ENCODE peak calls at places on chromosomes 11 and 22, in five cellular contexts. One of them, this sample, is unnamed.

GRCh38 chr22:46803031-46803880 is 40.8 kb downstream of the TBC1D22A start:
- DNase-seq in B cell: peak; percentile 88
- DNase-seq in cardiac muscle cell: peak; percentile 41
- DNase-seq in upper lobe of right lung: peak; percentile 87
- DNase-seq in stomach: peak; percentile 72
- DNase-seq in this sample: peak; percentile 32

GRCh38 chr11:14542384-14542783 is 22.2 kb upstream of the PSMA1 start:
- DNase-seq in B cell: no peak
- DNase-seq in cardiac muscle cell: no peak
- DNase-seq in upper lobe of right lung: no peak
- DNase-seq in stomach: no peak
- DNase-seq in this sample: no peak

GRCh38 chr11:1302461-1303073 is 6.9 kb downstream of the TOLLIP start:
- DNase-seq in B cell: no peak
- DNase-seq in cardiac muscle cell: no peak
- DNase-seq in upper lobe of right lung: peak; percentile 64
- DNase-seq in stomach: peak; percentile 51
- DNase-seq in this sample: no peak

GRCh38 chr11:8330416-8330815 is 66.7 kb upstream of the LMO1 start:
- DNase-seq in B cell: no peak
- DNase-seq in cardiac muscle cell: no peak
- DNase-seq in upper lobe of right lung: no peak
- DNase-seq in stomach: no peak
- DNase-seq in this sample: no peak

GRCh38 chr22:23283591-23284503 is 103.5 kb downstream of the BCR start:
- DNase-seq in B cell: no peak
- DNase-seq in cardiac muscle cell: peak; percentile 65
- DNase-seq in upper lobe of right lung: no peak
- DNase-seq in stomach: no peak
- DNase-seq in this sample: peak; percentile 7

GRCh38 chr11:112558691-112559090 is 298.0 kb upstream of the PLET1 start:
- DNase-seq in B cell: no peak
- DNase-seq in cardiac muscle cell: peak; percentile 54
- DNase-seq in upper lobe of right lung: no peak
- DNase-seq in stomach: no peak
- DNase-seq in this sample: peak; percentile 24

GRCh38 chr11:83425137-83425466 is 138.9 kb upstream of the CCDC90B start:
- DNase-seq in B cell: no peak
- DNase-seq in cardiac muscle cell: no peak
- DNase-seq in upper lobe of right lung: no peak
- DNase-seq in stomach: no peak
- DNase-seq in this sample: no peak

GRCh38 chr11:27218498-27219038 is 144.4 kb downstream of the CCDC34 start:
- DNase-seq in B cell: no peak
- DNase-seq in cardiac muscle cell: peak; percentile 53
- DNase-seq in upper lobe of right lung: no peak
- DNase-seq in stomach: no peak
- DNase-seq in this sample: peak; percentile 56

GRCh38 chr11:1546536-1547466 is 25.3 kb downstream of the DUSP8 start:
- DNase-seq in B cell: peak; percentile 76
- DNase-seq in cardiac muscle cell: peak; percentile 31
- DNase-seq in upper lobe of right lung: peak; percentile 83
- DNase-seq in stomach: peak; percentile 60
- DNase-seq in this sample: peak; percentile 25

GRCh38 chr22:38638216-38638615 is 18.0 kb downstream of the FAM227A start:
- DNase-seq in B cell: no peak
- DNase-seq in cardiac muscle cell: no peak
- DNase-seq in upper lobe of right lung: no peak
- DNase-seq in stomach: no peak
- DNase-seq in this sample: no peak

GRCh38 chr11:77590194-77590591 is 440 bp downstream of the AQP11 start:
- DNase-seq in B cell: no peak
- DNase-seq in cardiac muscle cell: peak; percentile 48
- DNase-seq in upper lobe of right lung: no peak
- DNase-seq in stomach: peak; percentile 45
- DNase-seq in this sample: peak; percentile 40

GRCh38 chr11:33774356-33775063 is at the start of gene FBXO3:
- DNase-seq in B cell: peak; percentile 91
- DNase-seq in cardiac muscle cell: peak; percentile 88
- DNase-seq in upper lobe of right lung: peak; percentile 93
- DNase-seq in stomach: peak; percentile 90
- DNase-seq in this sample: peak; percentile 85

GRCh38 chr11:102323542-102324261 is 6.4 kb downstream of the BIRC3 start:
- DNase-seq in B cell: no peak
- DNase-seq in cardiac muscle cell: peak; percentile 52
- DNase-seq in upper lobe of right lung: no peak
- DNase-seq in stomach: no peak
- DNase-seq in this sample: peak; percentile 33

GRCh38 chr11:94873910-94874575 is 99.3 kb downstream of the CWC15 start:
- DNase-seq in B cell: no peak
- DNase-seq in cardiac muscle cell: peak; percentile 21
- DNase-seq in upper lobe of right lung: no peak
- DNase-seq in stomach: no peak
- DNase-seq in this sample: peak; percentile 43

GRCh38 chr11:134864233-134864967 is 452.4 kb upstream of the B3GAT1 start:
- DNase-seq in B cell: no peak
- DNase-seq in cardiac muscle cell: no peak
- DNase-seq in upper lobe of right lung: no peak
- DNase-seq in stomach: no peak
- DNase-seq in this sample: no peak

GRCh38 chr11:5705688-5706087 is 16.1 kb downstream of the TRIM22 start:
- DNase-seq in B cell: no peak
- DNase-seq in cardiac muscle cell: no peak
- DNase-seq in upper lobe of right lung: no peak
- DNase-seq in stomach: no peak
- DNase-seq in this sample: no peak

GRCh38 chr11:102153082-102153481 is 42.8 kb downstream of the YAP1 start:
- DNase-seq in B cell: no peak
- DNase-seq in cardiac muscle cell: peak; percentile 60
- DNase-seq in upper lobe of right lung: no peak
- DNase-seq in stomach: no peak
- DNase-seq in this sample: peak; percentile 46

GRCh38 chr22:37562049-37562784 is 1.9 kb downstream of the CDC42EP1 start:
- DNase-seq in B cell: no peak
- DNase-seq in cardiac muscle cell: no peak
- DNase-seq in upper lobe of right lung: no peak
- DNase-seq in stomach: no peak
- DNase-seq in this sample: no peak
- TF ChIP-seq CTCF in B cell: peak; percentile 42
- TF ChIP-seq CTCF in cardiac muscle cell: no peak
- TF ChIP-seq CTCF in upper lobe of right lung: no peak
- TF ChIP-seq CTCF in stomach: no peak
- TF ChIP-seq CTCF in this sample: no peak

GRCh38 chr11:121652982-121653381 is 200.2 kb upstream of the SORL1-AS1 start:
- DNase-seq in B cell: no peak
- DNase-seq in cardiac muscle cell: peak; percentile 60
- DNase-seq in upper lobe of right lung: no peak
- DNase-seq in stomach: no peak
- DNase-seq in this sample: peak; percentile 59
- TF ChIP-seq CTCF in B cell: no peak
- TF ChIP-seq CTCF in cardiac muscle cell: peak; percentile 43
- TF ChIP-seq CTCF in upper lobe of right lung: peak; percentile 9
- TF ChIP-seq CTCF in stomach: no peak
- TF ChIP-seq CTCF in this sample: peak; percentile 35

DNA sequence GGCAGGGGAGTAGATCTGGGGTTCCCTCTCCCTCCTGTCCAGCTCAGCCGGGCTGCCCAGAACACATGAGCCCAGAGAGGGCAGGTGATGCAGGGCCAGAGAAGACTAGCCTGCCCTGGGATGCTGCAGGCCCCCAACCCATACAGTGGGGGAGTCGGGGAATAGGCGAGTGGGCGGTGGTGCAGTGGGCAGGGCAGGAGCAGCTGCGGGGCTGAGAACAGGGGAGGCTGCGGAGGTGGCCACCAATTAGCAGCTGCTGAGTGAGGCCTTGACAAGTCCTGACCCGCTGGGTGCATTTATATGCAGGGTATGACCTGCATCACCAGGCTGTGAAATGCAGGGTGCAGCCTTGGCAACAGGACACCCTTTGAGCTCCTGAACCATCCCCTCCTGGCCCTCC is 43.1 kb downstream of the NFAM1 start:
- DNase-seq in B cell: no peak
- DNase-seq in cardiac muscle cell: no peak
- DNase-seq in upper lobe of right lung: no peak
- DNase-seq in stomach: no peak
- DNase-seq in this sample: no peak
- TF ChIP-seq CTCF in B cell: no peak
- TF ChIP-seq CTCF in cardiac muscle cell: no peak
- TF ChIP-seq CTCF in upper lobe of right lung: no peak
- TF ChIP-seq CTCF in stomach: no peak
- TF ChIP-seq CTCF in this sample: no peak

DNA sequence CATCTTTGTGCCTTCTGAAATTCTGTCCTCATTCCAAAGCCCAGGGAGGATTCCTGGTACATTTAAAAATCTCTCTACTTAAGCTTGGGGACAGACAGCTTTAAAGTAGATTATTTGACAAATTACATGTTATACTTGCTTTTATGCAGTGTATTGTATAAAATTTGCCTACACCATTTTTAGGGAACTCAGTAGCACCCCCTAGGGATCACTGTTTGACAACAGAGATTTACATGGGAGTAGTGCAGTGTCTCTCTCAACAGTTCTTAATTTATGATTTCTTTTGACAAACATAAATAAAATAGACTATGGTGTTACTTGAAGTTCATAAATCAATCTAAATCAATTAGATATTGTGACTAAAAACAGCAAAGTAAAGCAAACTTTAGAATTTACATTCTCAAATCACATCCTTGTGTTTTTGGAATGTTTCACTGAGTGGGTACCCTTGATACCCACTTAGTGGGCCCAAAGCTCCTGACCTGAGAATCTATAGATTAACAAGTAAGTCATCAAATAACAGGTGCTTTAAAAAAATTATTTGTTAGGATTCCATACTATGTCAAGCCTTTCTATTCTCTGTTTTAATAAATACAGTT is 428.8 kb downstream of the DYNC2H1 start:
- DNase-seq in B cell: no peak
- DNase-seq in cardiac muscle cell: peak; percentile 72
- DNase-seq in upper lobe of right lung: no peak
- DNase-seq in stomach: no peak
- DNase-seq in this sample: peak; percentile 76
- TF ChIP-seq CTCF in B cell: peak; percentile 10
- TF ChIP-seq CTCF in cardiac muscle cell: peak; percentile 71
- TF ChIP-seq CTCF in upper lobe of right lung: peak; percentile 32
- TF ChIP-seq CTCF in stomach: no peak
- TF ChIP-seq CTCF in this sample: peak; percentile 74

GRCh38 chr11:100682247-100682969 is 4.7 kb upstream of the ARHGAP42 start:
- DNase-seq in B cell: peak; percentile 18
- DNase-seq in cardiac muscle cell: peak; percentile 56
- DNase-seq in upper lobe of right lung: no peak
- DNase-seq in stomach: no peak
- DNase-seq in this sample: peak; percentile 70
- TF ChIP-seq CTCF in B cell: peak; percentile 54
- TF ChIP-seq CTCF in cardiac muscle cell: peak; percentile 56
- TF ChIP-seq CTCF in upper lobe of right lung: peak; percentile 52
- TF ChIP-seq CTCF in stomach: peak; percentile 56
- TF ChIP-seq CTCF in this sample: peak; percentile 44

DNA sequence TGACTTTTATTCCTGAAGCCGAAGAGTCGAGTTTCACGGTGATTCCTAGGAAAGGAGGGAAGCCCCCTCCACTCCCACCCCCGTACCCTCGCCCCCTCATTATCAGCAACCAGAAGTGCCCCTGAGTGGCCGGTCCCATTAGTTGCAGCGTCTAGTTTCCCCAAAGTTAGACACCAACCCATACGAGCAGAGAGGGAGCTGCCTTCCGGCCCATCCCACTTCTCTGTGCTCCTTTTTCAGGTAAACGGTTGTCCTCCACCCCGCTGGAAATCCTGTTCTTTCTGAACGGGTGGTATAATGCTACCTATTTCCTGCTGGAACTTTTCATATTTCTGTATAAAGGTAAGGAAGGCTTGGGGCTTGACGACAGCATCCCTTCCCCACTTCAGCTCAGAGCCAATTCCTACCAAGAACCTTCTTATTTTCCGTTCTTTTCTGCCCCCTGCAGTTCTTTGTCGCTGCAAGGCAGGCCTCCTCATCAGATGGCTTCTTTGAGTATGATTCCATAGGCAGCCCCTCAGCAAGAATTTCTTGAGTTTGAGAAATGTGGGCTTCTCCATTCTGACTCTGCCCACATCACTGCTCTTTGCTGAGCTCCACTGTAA is 706 bp downstream of the TMEM216 start:
- DNase-seq in B cell: peak; percentile 38
- DNase-seq in cardiac muscle cell: peak; percentile 33
- DNase-seq in upper lobe of right lung: no peak
- DNase-seq in stomach: no peak
- DNase-seq in this sample: no peak
- TF ChIP-seq CTCF in B cell: no peak
- TF ChIP-seq CTCF in cardiac muscle cell: peak; percentile 30
- TF ChIP-seq CTCF in upper lobe of right lung: no peak
- TF ChIP-seq CTCF in stomach: no peak
- TF ChIP-seq CTCF in this sample: no peak

GRCh38 chr11:64110465-64111375 is 55.2 kb downstream of the MACROD1 start:
- DNase-seq in B cell: no peak
- DNase-seq in cardiac muscle cell: no peak
- DNase-seq in upper lobe of right lung: no peak
- DNase-seq in stomach: no peak
- DNase-seq in this sample: no peak

GRCh38 chr11:64115751-64116522 is 50.0 kb downstream of the MACROD1 start:
- DNase-seq in B cell: no peak
- DNase-seq in cardiac muscle cell: no peak
- DNase-seq in upper lobe of right lung: no peak
- DNase-seq in stomach: no peak
- DNase-seq in this sample: no peak

GRCh38 chr11:64114231-64114630 is 51.7 kb downstream of the MACROD1 start:
- DNase-seq in B cell: no peak
- DNase-seq in cardiac muscle cell: no peak
- DNase-seq in upper lobe of right lung: no peak
- DNase-seq in stomach: no peak
- DNase-seq in this sample: no peak

GRCh38 chr11:64113462-64113780 is 52.5 kb downstream of the MACROD1 start:
- DNase-seq in B cell: no peak
- DNase-seq in cardiac muscle cell: no peak
- DNase-seq in upper lobe of right lung: no peak
- DNase-seq in stomach: no peak
- DNase-seq in this sample: no peak

DNA sequence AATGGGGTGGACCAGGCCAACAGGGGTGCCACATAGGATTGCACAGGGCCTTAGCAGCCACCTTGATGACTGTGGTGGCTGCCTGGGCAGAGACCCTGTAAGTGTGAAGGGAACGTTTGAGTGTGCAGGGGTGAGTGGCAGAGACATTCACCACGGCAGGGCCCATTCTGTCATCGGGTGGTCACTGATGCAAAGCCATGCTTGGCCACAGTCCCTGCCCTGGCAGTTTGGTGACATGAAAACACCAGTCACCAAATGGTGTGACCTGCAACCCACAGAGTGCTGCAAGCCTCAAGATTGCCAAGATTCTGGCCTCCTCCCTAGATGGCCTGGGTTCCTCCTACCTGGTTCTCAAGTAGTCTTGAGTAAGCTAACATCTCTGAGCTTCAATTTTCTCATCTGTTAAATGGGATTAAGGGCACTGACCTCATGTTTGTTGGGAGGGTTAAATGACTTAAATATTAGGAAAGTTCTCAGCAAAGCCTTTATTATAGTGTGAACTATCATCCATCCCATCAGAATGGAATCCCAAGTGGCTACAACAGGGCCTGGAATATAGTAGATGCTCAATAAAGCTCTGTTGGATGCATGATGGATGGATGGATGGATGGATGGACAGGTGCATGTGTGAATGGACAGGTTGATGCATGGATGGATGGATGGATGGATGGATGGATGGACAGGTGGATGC is 53.0 kb downstream of the MACROD1 start:
- DNase-seq in B cell: no peak
- DNase-seq in cardiac muscle cell: no peak
- DNase-seq in upper lobe of right lung: no peak
- DNase-seq in stomach: no peak
- DNase-seq in this sample: no peak
- TF ChIP-seq CTCF in B cell: no peak
- TF ChIP-seq CTCF in cardiac muscle cell: no peak
- TF ChIP-seq CTCF in upper lobe of right lung: no peak
- TF ChIP-seq CTCF in stomach: no peak
- TF ChIP-seq CTCF in this sample: no peak